ENCODE peak calls at places on chromosome 17, in ten cellular contexts. C, P, R, M, A, K, H, J, S and V are unnamed samples.

GRCh38 chr17:42409467-42410351 is 13.3 kb downstream of the CAVIN1 start:
- DNase-seq in C (no peak), P (peak), R (peak), M (no peak), A (peak), K (peak), H (no peak), J (peak), S (peak), V (peak)

GRCh38 chr17:538096-538973 is 176.3 kb downstream of the VPS53 start:
- DNase-seq in C (no peak), P (no peak), R (no peak), M (no peak), A (no peak), K (peak), H (no peak), J (peak), S (no peak), V (no peak)

GRCh38 chr17:27946521-27946920 is 53.4 kb upstream of the LYRM9 start:
- DNase-seq in C (no peak), P (no peak), R (no peak), M (no peak), A (no peak), K (no peak), H (no peak), J (no peak), S (no peak), V (no peak)

GRCh38 chr17:7716299-7716886 is 1.2 kb upstream of the DNAH2 start:
- DNase-seq in C (no peak), P (peak), R (no peak), M (no peak), A (no peak), K (no peak), H (no peak), J (no peak), S (no peak), V (no peak)

GRCh38 chr17:31404028-31404949 is 12.8 kb downstream of the RAB11FIP4 start:
- DNase-seq in C (no peak), P (no peak), R (no peak), M (no peak), A (no peak), K (no peak), H (no peak), J (no peak), S (no peak), V (no peak)

GRCh38 chr17:60646701-60647100 is 30.9 kb upstream of the BCAS3 start:
- DNase-seq in C (no peak), P (no peak), R (no peak), M (no peak), A (no peak), K (no peak), H (no peak), J (no peak), S (no peak), V (no peak)

GRCh38 chr17:40953876-40954275 is 12.9 kb downstream of the KRT39 start:
- DNase-seq in C (no peak), P (no peak), R (no peak), M (no peak), A (no peak), K (peak), H (no peak), J (peak), S (peak), V (peak)

GRCh38 chr17:78053777-78054468 is 74.6 kb downstream of the TMC6 start:
- DNase-seq in C (no peak), P (no peak), R (no peak), M (no peak), A (no peak), K (no peak), H (no peak), J (no peak), S (no peak), V (no peak)

GRCh38 chr17:4902540-4902939 is 358 bp downstream of the CHRNE start:
- DNase-seq in C (no peak), P (no peak), R (no peak), M (no peak), A (peak), K (no peak), H (no peak), J (no peak), S (no peak), V (no peak)

GRCh38 chr17:48970224-48970623 is 1.8 kb upstream of the GIP start:
- DNase-seq in C (no peak), P (no peak), R (no peak), M (no peak), A (no peak), K (peak), H (no peak), J (peak), S (no peak), V (no peak)

GRCh38 chr17:8039611-8040168 is 831 bp downstream of the ALOX15B start:
- DNase-seq in C (no peak), P (no peak), R (no peak), M (no peak), A (no peak), K (no peak), H (no peak), J (no peak), S (no peak), V (no peak)

GRCh38 chr17:43528319-43528987 is 17.7 kb downstream of the ETV4 start:
- DNase-seq in C (no peak), P (no peak), R (peak), M (no peak), A (peak), K (no peak), H (no peak), J (no peak), S (no peak), V (peak)

GRCh38 chr17:12634789-12635414 is 30.8 kb upstream of the MYOCD start:
- DNase-seq in C (no peak), P (no peak), R (no peak), M (no peak), A (no peak), K (no peak), H (no peak), J (no peak), S (no peak), V (no peak)

GRCh38 chr17:75619506-75620431 is 13.5 kb upstream of the SMIM5 start:
- DNase-seq in C (no peak), P (peak), R (peak), M (peak), A (no peak), K (peak), H (no peak), J (peak), S (peak), V (peak)

GRCh38 chr17:74831442-74832146 is 28.1 kb downstream of the GRIN2C start:
- DNase-seq in C (no peak), P (no peak), R (no peak), M (no peak), A (no peak), K (no peak), H (no peak), J (no peak), S (no peak), V (no peak)

GRCh38 chr17:7249830-7250229 is 1.7 kb downstream of the CTDNEP1 start:
- DNase-seq in C (no peak), P (no peak), R (no peak), M (peak), A (no peak), K (no peak), H (no peak), J (no peak), S (no peak), V (no peak)

GRCh38 chr17:48429156-48429555 is 858 bp downstream of the SKAP1 start:
- DNase-seq in C (no peak), P (no peak), R (no peak), M (peak), A (no peak), K (no peak), H (no peak), J (no peak), S (no peak), V (no peak)

GRCh38 chr17:48023408-48024148 is 14.0 kb downstream of the COPZ2 start:
- DNase-seq in C (no peak), P (peak), R (peak), M (peak), A (peak), K (peak), H (no peak), J (no peak), S (peak), V (peak)

GRCh38 chr17:46787478-46787877 is 31.0 kb downstream of the WNT3 start:
- DNase-seq in C (no peak), P (no peak), R (no peak), M (no peak), A (no peak), K (no peak), H (no peak), J (no peak), S (no peak), V (no peak)

GRCh38 chr17:47686661-47687327 is 7.2 kb upstream of the TBKBP1 start:
- DNase-seq in C (no peak), P (peak), R (no peak), M (no peak), A (no peak), K (peak), H (no peak), J (peak), S (no peak), V (no peak)

GRCh38 chr17:27568811-27569210 is 62.2 kb upstream of the LGALS9 start:
- DNase-seq in C (no peak), P (no peak), R (no peak), M (no peak), A (peak), K (no peak), H (no peak), J (no peak), S (no peak), V (no peak)

GRCh38 chr17:59800530-59800942 is 92.2 kb downstream of the TUBD1 start:
- DNase-seq in C (no peak), P (no peak), R (no peak), M (no peak), A (no peak), K (peak), H (no peak), J (peak), S (no peak), V (no peak)

GRCh38 chr17:39769974-39770587 is 32.3 kb downstream of the GRB7 start:
- DNase-seq in C (peak), P (peak), R (no peak), M (peak), A (no peak), K (no peak), H (peak), J (no peak), S (peak), V (peak)

GRCh38 chr17:66531826-66532439 is 229.5 kb downstream of the PRKCA start:
- DNase-seq in C (no peak), P (no peak), R (no peak), M (no peak), A (no peak), K (no peak), H (no peak), J (no peak), S (peak), V (no peak)

GRCh38 chr17:38724337-38724988 is 5.7 kb upstream of the CISD3 start:
- DNase-seq in C (no peak), P (no peak), R (peak), M (no peak), A (peak), K (no peak), H (no peak), J (no peak), S (no peak), V (peak)

GRCh38 chr17:14693382-14693781 is 392.5 kb downstream of the HS3ST3B1 start:
- DNase-seq in C (no peak), P (no peak), R (no peak), M (no peak), A (no peak), K (no peak), H (no peak), J (no peak), S (no peak), V (no peak)

GRCh38 chr17:73436966-73437365 is 125.2 kb upstream of the CDC42EP4 start:
- DNase-seq in C (no peak), P (peak), R (no peak), M (no peak), A (no peak), K (no peak), H (no peak), J (peak), S (peak), V (peak)

GRCh38 chr17:47295037-47295873 is 28.5 kb upstream of the EFCAB13 start:
- DNase-seq in C (no peak), P (no peak), R (no peak), M (no peak), A (no peak), K (no peak), H (no peak), J (no peak), S (no peak), V (no peak)

GRCh38 chr17:74126959-74127358 is 76.5 kb upstream of the RPL38 start:
- DNase-seq in C (no peak), P (no peak), R (no peak), M (no peak), A (no peak), K (no peak), H (no peak), J (no peak), S (no peak), V (no peak)

GRCh38 chr17:51046527-51047384 is 73.9 kb downstream of the SPAG9 start:
- DNase-seq in C (no peak), P (peak), R (peak), M (no peak), A (no peak), K (peak), H (no peak), J (peak), S (peak), V (peak)

GRCh38 chr17:55717898-55718735 is 4.5 kb downstream of the TMEM100 start:
- DNase-seq in C (peak), P (peak), R (peak), M (peak), A (peak), K (peak), H (peak), J (peak), S (peak), V (peak)

GRCh38 chr17:50550661-50551432 is 3.9 kb downstream of the SPATA20 start:
- DNase-seq in C (no peak), P (peak), R (peak), M (peak), A (peak), K (peak), H (no peak), J (peak), S (peak), V (peak)